ENCODE peak calls at places on chromosomes 5 and 9, in seven cellular contexts. S is Panc1; T is NCI-H2081; R is pons; U is stimulated activated CD8-positive, alpha-beta memory T cell treated with anti-CD3 and anti-CD28 coated beads, Interleukin-4, amount 100 ng/mL, for 24 hours; F is EL; L is fibroblast of the aortic adventitia. M is an unnamed sample.

GRCh38 chr5:142432369-142432863 is 107.6 kb upstream of the SPRY4 start:
- DNase-seq in U (peak), F (no peak), T (peak), S (no peak), L (no peak), R (no peak), M (no peak)

GRCh38 chr9:100427366-100428263 is 672 bp downstream of the MSANTD3 start:
- DNase-seq in F (peak), T (peak), L (peak), R (peak), U (no peak), S (no peak), M (no peak)

GRCh38 chr9:120136685-120137084 is 443.3 kb downstream of the CDK5RAP2 start:
- DNase-seq in R (no peak), U (no peak), T (no peak), S (no peak), F (no peak), L (no peak), M (no peak)

GRCh38 chr9:107020040-107020530 is 157.1 kb downstream of the ZNF462 start:
- DNase-seq in F (peak), T (no peak), S (no peak), R (no peak), U (no peak), L (peak), M (no peak)

GRCh38 chr5:1521054-1521453 is 2.7 kb downstream of the LPCAT1 start:
- DNase-seq in T (no peak), F (no peak), U (no peak), R (no peak), S (no peak), L (no peak), M (no peak)

GRCh38 chr5:176687247-176687646 is 40.0 kb downstream of the TSPAN17 start:
- DNase-seq in U (no peak), T (no peak), F (no peak), S (no peak), R (no peak), L (no peak), M (no peak)

GRCh38 chr9:134206317-134207300 is 42.2 kb upstream of the RNU6ATAC start:
- DNase-seq in F (no peak), T (no peak), S (no peak), U (no peak), R (no peak), L (no peak), M (no peak)

GRCh38 chr5:130333089-130333488 is 428.8 kb downstream of the CHSY3 start:
- DNase-seq in F (peak), T (no peak), U (no peak), L (peak), R (no peak), S (no peak), M (no peak)